ENCODE peak calls at places on chromosomes 1 and 21, in six cellular contexts. E is AG09309, G is testis, Y is heart left ventricle, Q is tibial nerve, C is AG04449. B is an unnamed sample.

GRCh38 chr1:61332196-61332753 is 249.9 kb downstream of the NFIA start:
- DNase-seq in E (no peak), G (no peak), Y (no peak), Q (no peak), C (no peak), B (no peak)

GRCh38 chr1:102019530-102019929 is 22.8 kb upstream of the OLFM3 start:
- DNase-seq in E (no peak), G (no peak), Y (no peak), Q (no peak), C (no peak), B (no peak)

GRCh38 chr1:52195161-52195560 is 53.3 kb downstream of the ZFYVE9 start:
- DNase-seq in E (no peak), G (no peak), Y (no peak), Q (no peak), C (peak; percentile 34), B (no peak)

GRCh38 chr1:210696709-210697108 is 368.0 kb downstream of the HHAT start:
- DNase-seq in E (no peak), G (no peak), Y (no peak), Q (no peak), C (no peak), B (no peak)

GRCh38 chr1:151790940-151791651 is 796 bp upstream of the TDRKH start:
- DNase-seq in E (no peak), G (peak; percentile 36), Y (no peak), Q (no peak), C (no peak), B (no peak)

GRCh38 chr1:93707956-93708355 is 26.3 kb upstream of the BCAR3 start:
- DNase-seq in E (no peak), G (no peak), Y (no peak), Q (no peak), C (no peak), B (no peak)

GRCh38 chr1:59332983-59333382 is 36.1 kb downstream of the FGGY start:
- DNase-seq in E (peak; percentile 13), G (no peak), Y (no peak), Q (no peak), C (no peak), B (no peak)

GRCh38 chr1:235597867-235598553 is 51.6 kb downstream of the GNG4 start:
- DNase-seq in E (peak; percentile 13), G (no peak), Y (no peak), Q (no peak), C (no peak), B (no peak)

GRCh38 chr21:29155118-29155932 is 24.9 kb downstream of the MAP3K7CL start:
- DNase-seq in E (peak; percentile 81), G (peak; percentile 29), Y (peak; percentile 76), Q (peak; percentile 36), C (peak; percentile 51), B (peak; percentile 53)

GRCh38 chr1:214514819-214515383 is 36.5 kb downstream of the PTPN14 start:
- DNase-seq in E (no peak), G (no peak), Y (no peak), Q (no peak), C (no peak), B (no peak)
- H3K4me3 ChIP-seq in E (no peak overlapping the region), G (no peak overlapping the region), Y (no peak overlapping the region), Q (no peak overlapping the region), C (no peak overlapping the region), B (no peak overlapping the region)

DNA sequence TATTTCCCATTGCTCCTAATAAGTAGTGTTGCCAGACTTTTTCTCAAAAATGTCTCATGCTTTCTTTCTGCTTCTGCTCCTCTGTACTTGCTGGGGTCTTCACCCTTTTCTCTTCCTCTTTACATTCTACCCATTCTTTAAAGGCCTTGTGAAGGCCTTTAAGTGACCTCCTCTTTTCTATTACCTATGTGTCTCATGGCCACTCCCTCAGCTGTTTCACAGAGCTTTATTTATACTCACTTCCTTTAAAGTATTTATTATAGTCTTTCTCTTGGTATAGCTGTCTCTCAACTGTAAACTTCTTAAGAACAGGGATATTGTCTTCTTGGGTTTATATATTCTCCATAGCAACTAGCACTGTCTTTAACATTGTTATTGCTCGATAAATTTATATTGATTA is 803 bp downstream of the GOLPH3L start:
- DNase-seq in E (no peak), G (no peak), Y (no peak), Q (no peak), C (no peak), B (peak; percentile 2)
- H3K4me3 ChIP-seq in E (peak overlapping the region; percentile 80), G (peak overlapping the region; percentile 59), Y (peak overlapping the region; percentile 80), Q (peak overlapping the region; percentile 72), C (peak overlapping the region; percentile 83), B (peak overlapping the region; percentile 49)

DNA sequence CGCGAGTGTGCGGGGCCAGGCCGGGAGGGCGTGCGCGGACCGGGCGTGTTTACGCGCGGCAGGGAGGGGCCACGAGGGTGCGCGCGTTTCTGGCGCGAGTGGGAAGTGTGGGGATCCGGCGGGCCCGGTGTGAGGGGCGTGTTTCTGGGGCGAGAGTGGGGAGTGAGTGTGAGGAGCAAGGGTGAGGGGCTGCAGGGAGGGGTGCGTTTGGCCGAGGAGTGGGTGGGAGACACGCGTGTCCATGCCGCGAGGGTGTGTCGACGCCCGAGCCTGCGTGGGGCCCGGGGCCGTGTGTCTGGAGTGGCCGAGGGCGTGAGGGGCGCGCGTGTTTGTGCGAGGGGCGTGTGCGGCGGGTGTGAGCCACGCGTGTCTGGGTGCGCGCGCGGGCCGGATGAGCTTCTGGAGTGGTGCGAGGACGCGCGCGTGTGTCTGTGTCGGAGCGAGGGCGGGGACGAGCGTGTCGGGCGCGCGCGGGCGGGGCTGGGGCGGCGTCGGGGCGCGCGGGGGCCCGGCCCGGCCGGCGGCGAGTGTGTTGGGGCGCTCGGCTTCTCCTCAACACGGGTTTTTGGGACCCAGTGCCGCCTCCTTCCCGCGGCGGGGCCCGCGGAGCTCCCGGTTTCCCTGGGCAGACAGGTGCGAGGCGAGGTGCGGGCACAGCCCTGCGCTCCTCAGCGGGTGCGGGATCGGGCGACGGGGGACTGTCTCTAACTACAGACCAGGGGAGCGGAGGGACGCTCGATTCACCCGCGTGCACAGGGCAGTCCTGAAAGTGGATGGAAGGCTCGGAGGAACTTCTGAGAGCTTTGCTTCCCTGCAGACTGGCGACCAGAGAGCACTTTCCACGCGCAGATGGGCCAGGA is 65.8 kb upstream of the VAMP3 start:
- DNase-seq in E (no peak), G (peak; percentile 70), Y (peak; percentile 42), Q (no peak), C (no peak), B (no peak)
- H3K4me3 ChIP-seq in E (no peak overlapping the region), G (peak overlapping the region; percentile 55), Y (peak overlapping the region; percentile 69), Q (peak overlapping the region; percentile 47), C (no peak overlapping the region), B (no peak overlapping the region)

GRCh38 chr1:37031419-37031818 is 2.9 kb downstream of the GRIK3 start:
- DNase-seq in E (no peak), G (no peak), Y (no peak), Q (no peak), C (no peak), B (no peak)

GRCh38 chr1:37034301-37035013 is at the start of gene GRIK3:
- DNase-seq in E (no peak), G (peak; percentile 50), Y (no peak), Q (no peak), C (no peak), B (no peak)

GRCh38 chr1:37033355-37034291 is 692 bp downstream of the GRIK3 start:
- DNase-seq in E (no peak), G (peak; percentile 25), Y (no peak), Q (no peak), C (no peak), B (no peak)

GRCh38 chr1:37031871-37032270 is 2.4 kb downstream of the GRIK3 start:
- DNase-seq in E (no peak), G (no peak), Y (no peak), Q (no peak), C (no peak), B (no peak)

DNA sequence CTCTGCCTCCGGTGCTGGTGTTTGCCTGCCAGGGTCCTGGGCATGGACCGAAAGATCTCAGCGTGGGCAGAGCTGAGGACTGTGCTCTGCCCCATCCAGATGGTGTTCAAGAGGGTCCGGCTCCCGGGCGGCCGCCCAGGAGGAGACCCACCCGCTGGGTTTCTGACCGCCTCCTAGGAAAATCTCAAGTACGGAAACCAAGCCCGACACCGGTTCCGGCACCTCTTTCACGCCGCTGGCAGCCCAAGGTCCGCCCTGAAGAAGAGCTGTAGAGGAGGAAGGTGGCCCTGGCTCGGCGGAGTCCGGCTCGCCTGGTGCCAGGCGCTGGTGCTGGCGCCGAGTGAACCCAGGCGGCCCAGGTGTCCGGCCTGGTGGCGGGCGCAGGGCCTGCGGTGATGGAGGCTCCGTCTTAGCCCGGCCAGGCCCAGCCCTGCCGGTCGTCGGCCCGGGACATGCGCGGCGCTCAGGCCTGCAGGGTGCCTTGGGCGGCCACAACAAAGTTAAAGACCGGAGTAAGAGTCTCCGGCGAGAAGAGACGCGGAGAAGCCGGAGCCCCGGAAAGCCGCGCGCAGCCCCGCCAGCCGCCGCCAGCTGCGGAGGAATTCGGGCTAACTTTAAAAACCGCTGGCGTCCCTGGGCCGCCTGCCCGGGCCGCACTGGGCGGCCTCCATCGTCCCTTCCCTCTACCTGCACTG is 1.5 kb downstream of the GRIK3 start:
- DNase-seq in E (no peak), G (no peak), Y (no peak), Q (no peak), C (no peak), B (no peak)
- H3K4me3 ChIP-seq in E (no peak overlapping the region), G (peak overlapping the region; percentile 40), Y (peak overlapping the region; percentile 38), Q (peak overlapping the region; percentile 44), C (no peak overlapping the region), B (no peak overlapping the region)

DNA sequence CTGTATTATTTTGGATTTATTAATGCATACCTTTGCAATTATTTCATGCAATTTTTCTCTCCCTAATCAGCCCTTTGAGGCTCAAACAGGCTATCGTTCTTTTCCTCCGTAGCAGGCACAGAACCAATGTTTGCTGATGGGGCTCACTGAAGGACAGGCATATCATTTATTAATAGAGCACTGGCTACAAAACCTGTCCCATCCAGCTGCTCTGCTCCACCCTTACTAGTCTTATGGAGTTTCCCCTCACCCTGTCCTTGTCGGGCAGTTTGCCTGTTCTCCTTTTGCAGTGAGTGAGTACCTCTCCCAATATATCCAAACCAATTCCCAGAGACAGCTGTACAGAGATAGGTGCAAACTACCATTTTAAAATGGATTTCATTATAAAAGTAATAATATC is 16.6 kb upstream of the FCAMR start:
- DNase-seq in E (no peak), G (no peak), Y (no peak), Q (no peak), C (no peak), B (no peak)
- H3K4me3 ChIP-seq in E (no peak overlapping the region), G (no peak overlapping the region), Y (no peak overlapping the region), Q (no peak overlapping the region), C (no peak overlapping the region), B (no peak overlapping the region)

DNA sequence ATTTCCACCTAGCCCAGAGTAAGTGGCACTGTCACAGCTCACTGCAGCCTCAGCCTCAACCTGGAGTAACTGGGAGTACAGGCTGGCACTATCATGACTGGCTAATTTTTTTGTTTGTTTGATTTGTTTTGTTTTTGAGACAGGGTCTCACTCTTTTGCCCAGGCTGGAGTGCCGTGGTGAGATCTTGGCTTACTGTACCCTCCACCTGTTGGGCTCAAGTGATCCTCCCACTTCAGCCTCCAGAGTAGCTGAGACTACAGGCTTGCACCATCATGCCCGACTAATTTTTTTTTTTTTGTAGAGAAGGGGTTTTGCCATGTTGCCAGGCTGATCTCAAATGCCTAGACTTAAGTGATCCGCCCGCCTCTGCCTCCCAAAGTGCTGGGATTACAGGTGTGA is 2.5 kb downstream of the UCK2 start:
- DNase-seq in E (no peak), G (no peak), Y (no peak), Q (no peak), C (no peak), B (no peak)
- H3K4me3 ChIP-seq in E (no peak overlapping the region), G (no peak overlapping the region), Y (no peak overlapping the region), Q (no peak overlapping the region), C (no peak overlapping the region), B (no peak overlapping the region)